ENCODE peak calls at places on chromosomes 11 and 22, in five cellular contexts. L is heart right ventricle, U is gastrocnemius medialis, K is brain microvascular endothelial cell, C is psoas muscle. E is an unnamed sample.

GRCh38 chr22:41092023-41092817 is at the start of gene EP300:
- DNase-seq in K (peak; percentile 45), L (peak; percentile 88), C (peak; percentile 85), U (peak; percentile 87), E (peak; percentile 73)

GRCh38 chr11:26847977-26848376 is 126.1 kb upstream of the SLC5A12 start:
- DNase-seq in K (no peak), L (no peak), C (no peak), U (no peak), E (no peak)

GRCh38 chr22:39528080-39528661 is 4.4 kb downstream of the RPS19BP1 start:
- DNase-seq in U (no peak), L (no peak), K (no peak), C (no peak), E (no peak)

GRCh38 chr22:27835446-27835845 is 33.9 kb upstream of the MN1 start:
- DNase-seq in K (peak; percentile 79), U (no peak), C (no peak), L (no peak), E (peak; percentile 33)

GRCh38 chr11:60570970-60571369 is 55.8 kb downstream of the MS4A13 start:
- DNase-seq in L (no peak), K (no peak), C (no peak), U (no peak), E (no peak)

GRCh38 chr11:103624708-103625623 is 411.5 kb upstream of the DDI1 start:
- DNase-seq in L (no peak), U (no peak), K (peak; percentile 73), C (no peak), E (no peak)

GRCh38 chr22:31038686-31039085 is 42.4 kb upstream of the SMTN start:
- DNase-seq in C (no peak), K (no peak), L (no peak), U (no peak), E (no peak)

GRCh38 chr22:48892571-48893287 is 934.9 kb downstream of the BRD1 start:
- DNase-seq in C (no peak), L (no peak), U (no peak), K (no peak), E (no peak)

GRCh38 chr11:69156218-69156639 is 494 bp downstream of the SMIM38 start:
- DNase-seq in L (no peak), K (no peak), U (no peak), C (no peak), E (no peak)

GRCh38 chr22:32605576-32605975 is 131.0 kb downstream of the FBXO7 start:
- DNase-seq in C (no peak), U (no peak), L (no peak), K (no peak), E (no peak)

GRCh38 chr11:126046796-126047195 is 15.9 kb downstream of the CDON start:
- DNase-seq in K (no peak), L (no peak), U (no peak), C (no peak), E (no peak)

GRCh38 chr11:45926536-45927331 is 4.3 kb downstream of the LARGE2 start:
- DNase-seq in K (no peak), C (no peak), L (no peak), U (no peak), E (no peak)

GRCh38 chr11:81725691-81726090 is 1008.0 kb downstream of the FAM181B start:
- DNase-seq in C (no peak), L (no peak), U (no peak), K (peak; percentile 69), E (no peak)

GRCh38 chr11:7547687-7548086 is 33.9 kb downstream of the PPFIBP2 start:
- DNase-seq in U (no peak), L (no peak), K (no peak), C (no peak), E (no peak)

GRCh38 chr11:7547091-7547490 is 33.3 kb downstream of the PPFIBP2 start:
- DNase-seq in U (no peak), L (no peak), C (no peak), K (no peak), E (no peak)

GRCh38 chr11:7549681-7550080 is 35.9 kb downstream of the PPFIBP2 start:
- DNase-seq in L (no peak), K (no peak), U (no peak), C (no peak), E (no peak)

GRCh38 chr11:7546324-7546791 is 32.6 kb downstream of the PPFIBP2 start:
- DNase-seq in K (no peak), C (peak; percentile 31), U (peak; percentile 62), L (no peak), E (no peak)

DNA sequence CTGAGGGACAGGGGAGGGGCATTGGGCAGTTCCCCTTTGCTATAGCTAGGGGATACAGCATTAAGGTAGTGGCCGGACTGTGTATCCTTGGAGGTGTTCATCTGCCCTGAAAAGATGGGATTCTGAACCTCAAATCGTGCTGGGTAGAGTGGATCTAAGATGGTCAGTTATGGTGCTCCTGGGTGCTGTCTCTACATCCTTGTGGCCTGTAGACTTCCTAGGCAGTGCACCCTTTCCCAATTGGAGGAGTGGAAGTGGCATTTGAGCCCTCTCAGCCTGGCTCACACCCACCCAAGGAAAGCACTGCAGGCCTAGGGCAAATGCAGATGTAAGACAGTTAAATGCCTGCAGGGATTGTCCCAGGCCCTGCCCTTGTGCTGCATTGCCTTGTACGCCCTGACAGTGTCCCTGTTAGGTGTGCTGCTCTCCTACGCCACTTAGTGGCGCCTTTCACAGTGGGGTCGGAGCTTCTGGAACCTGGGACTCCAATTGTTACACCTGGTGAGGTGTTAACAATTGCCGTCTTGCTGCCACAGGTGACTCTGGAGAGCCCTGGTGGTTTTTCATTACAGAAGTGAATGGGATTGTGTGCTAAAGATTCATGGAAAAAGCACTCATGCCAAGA is 35.0 kb downstream of the PPFIBP2 start:
- DNase-seq in U (no peak), C (no peak), L (no peak), K (no peak), E (no peak)
- TF ChIP-seq CTCF in U (no peak), C (peak; percentile 27), L (no peak), K (peak; percentile 37), E (no peak)

DNA sequence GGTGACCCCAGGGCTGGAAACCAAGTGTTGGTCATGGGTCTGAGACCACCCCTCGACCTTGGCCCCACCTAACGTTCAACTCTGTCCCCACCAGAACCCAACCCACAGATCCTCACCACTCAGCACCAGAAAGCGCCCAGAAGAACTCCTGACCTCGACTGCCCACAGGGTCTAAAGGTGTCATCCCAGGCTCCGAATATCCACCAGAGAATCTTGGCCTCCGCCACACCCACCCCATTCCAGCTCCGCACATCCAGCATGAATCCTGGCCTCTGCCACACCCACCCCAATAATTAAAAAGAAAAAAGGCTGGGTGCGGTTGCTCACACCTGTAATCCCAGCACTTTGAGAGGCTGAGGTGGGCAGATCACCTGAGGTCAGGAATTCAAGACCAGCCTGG is 1.3 kb downstream of the CERK start:
- DNase-seq in C (no peak), L (no peak), U (no peak), K (no peak), E (no peak)
- H3K4me3 ChIP-seq in C (peak overlapping the region; percentile 84), L (peak overlapping the region; percentile 97), U (peak overlapping the region; percentile 62), K (peak overlapping the region; percentile 67), E (peak overlapping the region; percentile 99)

DNA sequence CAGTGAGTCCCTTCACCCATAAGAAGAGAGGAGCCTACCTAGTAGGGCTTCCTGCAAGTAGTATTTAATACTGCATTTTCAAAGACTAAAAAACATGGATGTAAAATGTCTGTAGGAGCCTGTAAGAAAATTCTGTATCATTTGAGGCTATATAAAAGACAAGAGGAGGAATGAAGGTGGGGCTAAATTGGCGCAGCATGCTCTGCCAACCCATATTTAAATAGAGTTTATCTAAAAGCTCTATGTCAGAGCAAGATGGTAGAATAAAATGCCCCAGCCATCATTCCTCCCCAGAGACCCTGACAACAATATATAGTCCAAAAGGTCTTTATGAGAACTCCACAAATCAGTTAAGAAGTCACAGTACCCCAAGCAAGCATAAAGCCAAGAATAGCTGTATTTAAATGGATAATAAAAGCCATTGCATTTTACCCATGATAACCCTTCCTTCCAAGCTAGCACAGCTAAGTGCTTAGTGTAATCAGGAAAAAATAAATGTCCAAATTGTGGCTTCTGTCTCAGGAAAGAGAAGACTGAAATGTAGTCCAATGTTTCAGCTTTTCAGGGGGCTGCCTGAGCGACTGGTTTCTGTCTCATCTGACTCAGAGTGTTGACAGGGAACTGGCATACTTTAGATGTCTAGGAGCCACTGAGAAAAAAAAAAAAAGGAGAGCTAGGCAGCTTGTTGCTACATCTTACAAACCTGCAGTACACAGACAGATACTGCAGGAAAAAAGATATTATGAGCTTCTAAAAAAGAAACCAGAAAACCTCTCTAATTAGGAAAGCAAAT is 258.6 kb downstream of the METTL15 start:
- DNase-seq in C (no peak), U (no peak), L (peak; percentile 15), K (peak; percentile 23), E (no peak)
- H3K27ac ChIP-seq in C (no peak overlapping the region), U (no peak overlapping the region), L (peak overlapping the region; percentile 31), K (no peak overlapping the region), E (no peak overlapping the region)

GRCh38 chr11:67251841-67252240 is 14.4 kb upstream of the GRK2 start:
- DNase-seq in C (no peak), U (no peak), K (no peak), L (no peak), E (no peak)

GRCh38 chr11:67250059-67251043 is 15.9 kb upstream of the GRK2 start:
- DNase-seq in U (no peak), K (no peak), L (no peak), C (no peak), E (no peak)

GRCh38 chr11:67254768-67255167 is 11.5 kb upstream of the GRK2 start:
- DNase-seq in L (no peak), C (no peak), K (no peak), U (no peak), E (no peak)

GRCh38 chr11:67253872-67254624 is 12.2 kb upstream of the GRK2 start:
- DNase-seq in C (no peak), K (no peak), L (no peak), U (no peak), E (no peak)

GRCh38 chr11:67252831-67253239 is 13.4 kb upstream of the GRK2 start:
- DNase-seq in L (peak; percentile 31), C (no peak), K (peak; percentile 22), U (no peak), E (no peak)
- TF ChIP-seq CTCF in L (peak; percentile 26), C (no peak), K (peak; percentile 64), U (no peak), E (no peak)

GRCh38 chr11:721347-721912 is 15.4 kb downstream of the EPS8L2 start:
- DNase-seq in C (no peak), K (no peak), U (no peak), L (no peak), E (no peak)
- H3K4me3 ChIP-seq in C (peak overlapping the region; percentile 38), K (no peak overlapping the region), U (no peak overlapping the region), L (no peak overlapping the region), E (no peak overlapping the region)